ENCODE peak calls at places on chromosomes 16 and 17, in ten cellular contexts. T is GM04504; W is stimulated activated CD8-positive, alpha-beta memory T cell treated with anti-CD3 and anti-CD28 coated beads, Interleukin-4, amount 100 ng/mL, for 24 hours; Z is suprapubic skin; G is Ammon's horn; E is M059J; X is SJSA1; B is progenitor cell of endocrine pancreas; I is activated T-cell treated with anti-CD3 and anti-CD28 coated beads, Interleukin-2, amount 50 U/mL, for 72 hours; C is skeletal muscle cell. L is an unnamed sample.

GRCh38 chr16:14199624-14200023 is 128.5 kb downstream of the MRTFB start:
- DNase-seq in T (no peak), W (no peak), Z (no peak), G (no peak), E (peak; percentile 50), X (peak; percentile 30), B (no peak), I (no peak), C (no peak), L (no peak)

GRCh38 chr17:78224226-78225087 is 7.0 kb upstream of the TMEM235 start:
- DNase-seq in T (no peak), W (no peak), Z (no peak), G (peak; percentile 71), E (no peak), X (no peak), B (no peak), I (no peak), C (no peak), L (no peak)

GRCh38 chr17:77392376-77393273 is 251.9 kb downstream of the SEC14L1 start:
- DNase-seq in T (no peak), W (no peak), Z (no peak), G (no peak), E (peak; percentile 63), X (peak; percentile 33), B (no peak), I (no peak), C (no peak), L (no peak)

GRCh38 chr16:85607796-85608514 is 5.2 kb upstream of the GSE1 start:
- DNase-seq in T (no peak), W (no peak), Z (no peak), G (no peak), E (no peak), X (no peak), B (no peak), I (no peak), C (no peak), L (no peak)

GRCh38 chr16:1710811-1711507 is 5.0 kb downstream of the MAPK8IP3 start:
- DNase-seq in T (no peak), W (no peak), Z (no peak), G (no peak), E (no peak), X (no peak), B (no peak), I (no peak), C (no peak), L (no peak)

GRCh38 chr16:75566889-75567255 is 693 bp downstream of the GABARAPL2 start:
- DNase-seq in T (no peak), W (no peak), Z (no peak), G (no peak), E (peak; percentile 12), X (no peak), B (no peak), I (peak; percentile 21), C (no peak), L (no peak)

GRCh38 chr16:66905633-66906539 is 12.8 kb downstream of the CDH16 start:
- DNase-seq in T (no peak), W (no peak), Z (no peak), G (no peak), E (peak; percentile 48), X (no peak), B (no peak), I (peak; percentile 26), C (no peak), L (no peak)

GRCh38 chr16:88512728-88513674 is 57.2 kb upstream of the ZC3H18 start:
- DNase-seq in T (no peak), W (no peak), Z (no peak), G (no peak), E (no peak), X (no peak), B (no peak), I (no peak), C (no peak), L (no peak)

GRCh38 chr17:59848778-59849177 is 44.0 kb downstream of the TUBD1 start:
- DNase-seq in T (no peak), W (no peak), Z (peak; percentile 92), G (peak; percentile 22), E (peak; percentile 58), X (no peak), B (no peak), I (peak; percentile 80), C (peak; percentile 80), L (no peak)

GRCh38 chr16:75265911-75266701 is 14.7 kb upstream of the BCAR1 start:
- DNase-seq in T (no peak), W (no peak), Z (peak; percentile 83), G (peak; percentile 68), E (peak; percentile 77), X (peak; percentile 85), B (peak; percentile 91), I (peak; percentile 49), C (no peak), L (no peak)

GRCh38 chr17:58576679-58577367 is 62.4 kb upstream of the MTMR4 start:
- DNase-seq in T (no peak), W (no peak), Z (no peak), G (no peak), E (peak; percentile 7), X (no peak), B (no peak), I (no peak), C (no peak), L (no peak)

GRCh38 chr17:80746262-80746935 is 201.8 kb downstream of the RPTOR start:
- DNase-seq in T (no peak), W (no peak), Z (no peak), G (no peak), E (no peak), X (no peak), B (no peak), I (no peak), C (no peak), L (no peak)

GRCh38 chr16:47927330-47927729 is 228.5 kb downstream of the ABCC12 start:
- DNase-seq in T (no peak), W (no peak), Z (no peak), G (no peak), E (peak; percentile 89), X (no peak), B (no peak), I (no peak), C (peak; percentile 10), L (no peak)

GRCh38 chr16:91484-91883 is 13.5 kb downstream of the MPG start:
- DNase-seq in T (no peak), W (no peak), Z (no peak), G (peak; percentile 87), E (no peak), X (no peak), B (no peak), I (no peak), C (no peak), L (no peak)

GRCh38 chr17:36463916-36464764 is 22.3 kb upstream of the ZNHIT3 start:
- DNase-seq in T (peak; percentile 44), W (peak; percentile 39), Z (no peak), G (peak; percentile 25), E (peak; percentile 57), X (peak; percentile 6), B (peak; percentile 84), I (peak; percentile 71), C (peak; percentile 37), L (no peak)

GRCh38 chr17:27950995-27951394 is 57.8 kb upstream of the LYRM9 start:
- DNase-seq in T (no peak), W (no peak), Z (no peak), G (no peak), E (no peak), X (no peak), B (no peak), I (no peak), C (no peak), L (no peak)

GRCh38 chr16:3879887-3880564 is 487 bp downstream of the CREBBP start:
- DNase-seq in T (no peak), W (peak; percentile 65), Z (peak; percentile 76), G (peak; percentile 81), E (peak; percentile 53), X (no peak), B (peak; percentile 44), I (peak; percentile 83), C (no peak), L (peak; percentile 51)

GRCh38 chr16:17173134-17173729 is 297.5 kb downstream of the XYLT1 start:
- DNase-seq in T (peak; percentile 17), W (no peak), Z (peak; percentile 65), G (peak; percentile 69), E (no peak), X (no peak), B (no peak), I (no peak), C (peak; percentile 96), L (no peak)

GRCh38 chr17:80195671-80196529 is 24.2 kb downstream of the SGSH start:
- DNase-seq in T (no peak), W (peak; percentile 35), Z (no peak), G (no peak), E (no peak), X (peak; percentile 56), B (no peak), I (peak; percentile 79), C (no peak), L (peak; percentile 49)

GRCh38 chr17:9028171-9028570 is 6.9 kb downstream of the NTN1 start:
- DNase-seq in T (no peak), W (no peak), Z (no peak), G (no peak), E (no peak), X (peak; percentile 36), B (no peak), I (no peak), C (no peak), L (no peak)

GRCh38 chr17:8707591-8708453 is 36.8 kb downstream of the CCDC42 start:
- DNase-seq in T (no peak), W (no peak), Z (no peak), G (no peak), E (no peak), X (no peak), B (no peak), I (no peak), C (no peak), L (no peak)

GRCh38 chr16:83698964-83699363 is 108.8 kb upstream of the HSBP1 start:
- DNase-seq in T (no peak), W (no peak), Z (peak; percentile 66), G (no peak), E (no peak), X (no peak), B (no peak), I (no peak), C (no peak), L (no peak)

GRCh38 chr17:61139219-61139618 is 260.4 kb upstream of the TBX2 start:
- DNase-seq in T (peak; percentile 47), W (peak; percentile 11), Z (no peak), G (no peak), E (peak; percentile 67), X (peak; percentile 68), B (no peak), I (peak; percentile 45), C (peak; percentile 37), L (peak; percentile 39)

GRCh38 chr17:47989159-47989558 is 18.2 kb downstream of the CDK5RAP3 start:
- DNase-seq in T (no peak), W (no peak), Z (no peak), G (no peak), E (no peak), X (no peak), B (no peak), I (no peak), C (no peak), L (no peak)

GRCh38 chr17:63019138-63019873 is 53.3 kb downstream of the TANC2 start:
- DNase-seq in T (no peak), W (no peak), Z (no peak), G (no peak), E (peak; percentile 60), X (no peak), B (no peak), I (no peak), C (no peak), L (no peak)

GRCh38 chr17:27878776-27879562 is 14.2 kb downstream of the LYRM9 start:
- DNase-seq in T (no peak), W (peak; percentile 11), Z (no peak), G (no peak), E (no peak), X (no peak), B (no peak), I (peak; percentile 39), C (no peak), L (peak; percentile 39)

GRCh38 chr17:61380836-61381525 is 18.7 kb upstream of the TBX2 start:
- DNase-seq in T (no peak), W (no peak), Z (no peak), G (peak; percentile 37), E (no peak), X (no peak), B (no peak), I (no peak), C (no peak), L (no peak)

GRCh38 chr16:58024673-58025350 is 742 bp upstream of the MMP15 start:
- DNase-seq in T (no peak), W (no peak), Z (no peak), G (no peak), E (no peak), X (no peak), B (peak; percentile 47), I (peak; percentile 35), C (no peak), L (peak; percentile 19)